ENCODE peak calls at places on chromosomes 4 and X, in seven cellular contexts. One of them, this sample, is unnamed.

GRCh38 chr4:80253510-80253909 is 13.0 kb upstream of the FGF5 start:
- DNase-seq in stimulated activated CD4-positive, alpha-beta T cell treated with anti-CD3 and anti-CD28 coated beads, Interleukin-4, amount 100 ng/mL, for 24 hours: no peak
- DNase-seq in left cardiac atrium: no peak
- DNase-seq in neural crest cell: no peak
- DNase-seq in tibial artery: no peak
- DNase-seq in A549: no peak
- DNase-seq in AML-193: no peak
- DNase-seq in this sample: no peak

GRCh38 chr4:79632114-79632513 is 224.1 kb upstream of the GK2 start:
- DNase-seq in stimulated activated CD4-positive, alpha-beta T cell treated with anti-CD3 and anti-CD28 coated beads, Interleukin-4, amount 100 ng/mL, for 24 hours: no peak
- DNase-seq in left cardiac atrium: no peak
- DNase-seq in neural crest cell: no peak
- DNase-seq in tibial artery: no peak
- DNase-seq in A549: no peak
- DNase-seq in AML-193: no peak
- DNase-seq in this sample: no peak

GRCh38 chr4:109444182-109444844 is 10.7 kb downstream of the SEC24B start:
- DNase-seq in stimulated activated CD4-positive, alpha-beta T cell treated with anti-CD3 and anti-CD28 coated beads, Interleukin-4, amount 100 ng/mL, for 24 hours: no peak
- DNase-seq in left cardiac atrium: no peak
- DNase-seq in neural crest cell: no peak
- DNase-seq in tibial artery: no peak
- DNase-seq in A549: no peak
- DNase-seq in AML-193: no peak
- DNase-seq in this sample: no peak

GRCh38 chr4:118770741-118771187 is 65.2 kb downstream of the SEC24D start:
- DNase-seq in stimulated activated CD4-positive, alpha-beta T cell treated with anti-CD3 and anti-CD28 coated beads, Interleukin-4, amount 100 ng/mL, for 24 hours: no peak
- DNase-seq in left cardiac atrium: no peak
- DNase-seq in neural crest cell: no peak
- DNase-seq in tibial artery: no peak
- DNase-seq in A549: no peak
- DNase-seq in AML-193: no peak
- DNase-seq in this sample: no peak

GRCh38 chr4:85790582-85790981 is 315.6 kb downstream of the ARHGAP24 start:
- DNase-seq in stimulated activated CD4-positive, alpha-beta T cell treated with anti-CD3 and anti-CD28 coated beads, Interleukin-4, amount 100 ng/mL, for 24 hours: no peak
- DNase-seq in left cardiac atrium: no peak
- DNase-seq in neural crest cell: no peak
- DNase-seq in tibial artery: no peak
- DNase-seq in A549: no peak
- DNase-seq in AML-193: no peak
- DNase-seq in this sample: no peak

GRCh38 chrX:154317391-154318000 is 21.9 kb downstream of the TKTL1 start:
- DNase-seq in stimulated activated CD4-positive, alpha-beta T cell treated with anti-CD3 and anti-CD28 coated beads, Interleukin-4, amount 100 ng/mL, for 24 hours: no peak
- DNase-seq in left cardiac atrium: peak; percentile 20
- DNase-seq in neural crest cell: peak; percentile 29
- DNase-seq in tibial artery: no peak
- DNase-seq in A549: peak; percentile 44
- DNase-seq in AML-193: no peak
- DNase-seq in this sample: no peak

GRCh38 chrX:131083510-131084142 is 25.5 kb downstream of the ARHGAP36 start:
- DNase-seq in stimulated activated CD4-positive, alpha-beta T cell treated with anti-CD3 and anti-CD28 coated beads, Interleukin-4, amount 100 ng/mL, for 24 hours: no peak
- DNase-seq in left cardiac atrium: no peak
- DNase-seq in neural crest cell: no peak
- DNase-seq in tibial artery: no peak
- DNase-seq in A549: no peak
- DNase-seq in AML-193: no peak
- DNase-seq in this sample: no peak

GRCh38 chrX:130529531-130529930 is 127.7 kb downstream of the RBMX2 start:
- DNase-seq in stimulated activated CD4-positive, alpha-beta T cell treated with anti-CD3 and anti-CD28 coated beads, Interleukin-4, amount 100 ng/mL, for 24 hours: no peak
- DNase-seq in left cardiac atrium: no peak
- DNase-seq in neural crest cell: no peak
- DNase-seq in tibial artery: no peak
- DNase-seq in A549: no peak
- DNase-seq in AML-193: no peak
- DNase-seq in this sample: no peak

GRCh38 chr4:77600521-77601451 is 4.8 kb upstream of the CXCL13 start:
- DNase-seq in stimulated activated CD4-positive, alpha-beta T cell treated with anti-CD3 and anti-CD28 coated beads, Interleukin-4, amount 100 ng/mL, for 24 hours: peak; percentile 36
- DNase-seq in left cardiac atrium: no peak
- DNase-seq in neural crest cell: no peak
- DNase-seq in tibial artery: no peak
- DNase-seq in A549: peak; percentile 34
- DNase-seq in AML-193: peak; percentile 10
- DNase-seq in this sample: no peak

GRCh38 chr4:41550308-41550707 is 12.4 kb downstream of the LIMCH1 start:
- DNase-seq in stimulated activated CD4-positive, alpha-beta T cell treated with anti-CD3 and anti-CD28 coated beads, Interleukin-4, amount 100 ng/mL, for 24 hours: no peak
- DNase-seq in left cardiac atrium: no peak
- DNase-seq in neural crest cell: no peak
- DNase-seq in tibial artery: no peak
- DNase-seq in A549: no peak
- DNase-seq in AML-193: no peak
- DNase-seq in this sample: no peak

GRCh38 chr4:3385719-3386440 is 55.9 kb upstream of the HGFAC start:
- DNase-seq in stimulated activated CD4-positive, alpha-beta T cell treated with anti-CD3 and anti-CD28 coated beads, Interleukin-4, amount 100 ng/mL, for 24 hours: no peak
- DNase-seq in left cardiac atrium: no peak
- DNase-seq in neural crest cell: no peak
- DNase-seq in tibial artery: peak; percentile 17
- DNase-seq in A549: no peak
- DNase-seq in AML-193: no peak
- DNase-seq in this sample: no peak

GRCh38 chr4:40180356-40180755 is 16.5 kb upstream of the RHOH start:
- DNase-seq in stimulated activated CD4-positive, alpha-beta T cell treated with anti-CD3 and anti-CD28 coated beads, Interleukin-4, amount 100 ng/mL, for 24 hours: no peak
- DNase-seq in left cardiac atrium: no peak
- DNase-seq in neural crest cell: no peak
- DNase-seq in tibial artery: no peak
- DNase-seq in A549: peak; percentile 42
- DNase-seq in AML-193: peak; percentile 67
- DNase-seq in this sample: no peak

GRCh38 chr4:140186651-140187315 is 32.8 kb upstream of the MAML3 start:
- DNase-seq in stimulated activated CD4-positive, alpha-beta T cell treated with anti-CD3 and anti-CD28 coated beads, Interleukin-4, amount 100 ng/mL, for 24 hours: no peak
- DNase-seq in left cardiac atrium: peak; percentile 21
- DNase-seq in neural crest cell: no peak
- DNase-seq in tibial artery: no peak
- DNase-seq in A549: peak; percentile 18
- DNase-seq in AML-193: no peak
- DNase-seq in this sample: no peak

GRCh38 chrX:50579955-50580354 is 109.3 kb upstream of the DGKK start:
- DNase-seq in stimulated activated CD4-positive, alpha-beta T cell treated with anti-CD3 and anti-CD28 coated beads, Interleukin-4, amount 100 ng/mL, for 24 hours: peak; percentile 35
- DNase-seq in left cardiac atrium: no peak
- DNase-seq in neural crest cell: peak; percentile 23
- DNase-seq in tibial artery: peak; percentile 23
- DNase-seq in A549: peak; percentile 66
- DNase-seq in AML-193: peak; percentile 29
- DNase-seq in this sample: no peak

GRCh38 chr4:1554876-1555265 is 129.2 kb downstream of the FAM53A start:
- DNase-seq in stimulated activated CD4-positive, alpha-beta T cell treated with anti-CD3 and anti-CD28 coated beads, Interleukin-4, amount 100 ng/mL, for 24 hours: no peak
- DNase-seq in left cardiac atrium: no peak
- DNase-seq in neural crest cell: no peak
- DNase-seq in tibial artery: no peak
- DNase-seq in A549: no peak
- DNase-seq in AML-193: no peak
- DNase-seq in this sample: no peak

GRCh38 chr4:57094482-57095223 is 15.5 kb downstream of the IGFBP7 start:
- DNase-seq in stimulated activated CD4-positive, alpha-beta T cell treated with anti-CD3 and anti-CD28 coated beads, Interleukin-4, amount 100 ng/mL, for 24 hours: no peak
- DNase-seq in left cardiac atrium: no peak
- DNase-seq in neural crest cell: no peak
- DNase-seq in tibial artery: no peak
- DNase-seq in A549: peak; percentile 51
- DNase-seq in AML-193: no peak
- DNase-seq in this sample: no peak

GRCh38 chrX:29890646-29891200 is 324.6 kb upstream of the MAGEB2 start:
- DNase-seq in stimulated activated CD4-positive, alpha-beta T cell treated with anti-CD3 and anti-CD28 coated beads, Interleukin-4, amount 100 ng/mL, for 24 hours: no peak
- DNase-seq in left cardiac atrium: no peak
- DNase-seq in neural crest cell: no peak
- DNase-seq in tibial artery: no peak
- DNase-seq in A549: no peak
- DNase-seq in AML-193: no peak
- DNase-seq in this sample: no peak

GRCh38 chr4:9146967-9147366 is 23.2 kb upstream of the FAM90A26 start:
- DNase-seq in stimulated activated CD4-positive, alpha-beta T cell treated with anti-CD3 and anti-CD28 coated beads, Interleukin-4, amount 100 ng/mL, for 24 hours: no peak
- DNase-seq in left cardiac atrium: no peak
- DNase-seq in neural crest cell: no peak
- DNase-seq in tibial artery: no peak
- DNase-seq in A549: no peak
- DNase-seq in AML-193: no peak
- DNase-seq in this sample: no peak

This sample was measured in left ventricle myocardium inferior.